ENCODE peak calls at places on chromosomes 7 and 10, in six cellular contexts. N is trophoblast cell, K is A549, H is mesendoderm, J is GM23248, F is HL-60. S is an unnamed sample.
A peak's percentile ranks its signal among the peaks of the same experiment; 100 is the strongest.

GRCh38 chr7:16564909-16565426 is 38.3 kb downstream of the LRRC72 start:
- DNase-seq in H (peak; percentile 79), F (no peak), N (peak; percentile 78), K (peak; percentile 58), J (peak; percentile 66), S (peak; percentile 27)

GRCh38 chr10:84367256-84367655 is 38.9 kb downstream of the CCSER2 start:
- DNase-seq in F (no peak), H (no peak), K (no peak), N (no peak), J (no peak), S (no peak)

GRCh38 chr7:33130184-33130583 is 820 bp downstream of the BBS9 start:
- DNase-seq in H (peak; percentile 40), F (no peak), K (no peak), N (no peak), J (peak; percentile 49), S (no peak)

GRCh38 chr7:95545666-95546065 is 50.6 kb downstream of the PDK4 start:
- DNase-seq in J (peak; percentile 12), N (no peak), K (no peak), F (no peak), H (no peak), S (no peak)

GRCh38 chr7:64602086-64602485 is 39.2 kb upstream of the ZNF680 start:
- DNase-seq in K (no peak), F (no peak), N (no peak), H (no peak), J (no peak), S (no peak)

GRCh38 chr10:46995234-46995633 is 84.0 kb downstream of the PTPN20 start:
- DNase-seq in H (peak; percentile 62), F (no peak), K (no peak), J (peak; percentile 21), N (no peak), S (peak; percentile 27)

GRCh38 chr7:139099181-139099947 is 10.2 kb downstream of the ZC3HAV1 start:
- DNase-seq in N (no peak), H (no peak), F (no peak), J (peak; percentile 59), K (no peak), S (no peak)

GRCh38 chr10:125979976-125980375 is 83.6 kb downstream of the FANK1 start:
- DNase-seq in J (no peak), N (no peak), K (no peak), H (no peak), F (no peak), S (no peak)

GRCh38 chr7:151379193-151379520 is 30.7 kb downstream of the WDR86 start:
- DNase-seq in K (no peak), N (no peak), H (no peak), F (no peak), J (no peak), S (no peak)

GRCh38 chr10:86306628-86307278 is 59.8 kb downstream of the GRID1 start:
- DNase-seq in J (peak; percentile 33), F (no peak), K (no peak), N (peak; percentile 44), H (peak; percentile 49), S (no peak)

GRCh38 chr10:117900280-117900679 is 146.5 kb downstream of the RAB11FIP2 start:
- DNase-seq in J (no peak), N (no peak), K (no peak), H (no peak), F (no peak), S (no peak)

GRCh38 chr10:23186697-23187096 is 5.4 kb upstream of the PTF1A start:
- DNase-seq in F (no peak), N (no peak), K (no peak), H (no peak), J (no peak), S (no peak)

GRCh38 chr10:1737222-1738061 is at the start of gene ADARB2:
- DNase-seq in K (no peak), N (no peak), J (peak; percentile 1), F (no peak), H (peak; percentile 95), S (no peak)

GRCh38 chr7:83427929-83428328 is 221.0 kb downstream of the SEMA3E start:
- DNase-seq in K (peak; percentile 6), H (peak; percentile 72), J (no peak), F (no peak), N (no peak), S (no peak)

GRCh38 chr7:23981758-23982157 is 271.7 kb downstream of the STK31 start:
- DNase-seq in J (no peak), F (no peak), K (no peak), H (no peak), N (no peak), S (no peak)

GRCh38 chr7:111363099-111363498 is 199.2 kb downstream of the IMMP2L start:
- DNase-seq in N (no peak), K (no peak), H (peak; percentile 4), J (peak; percentile 61), F (no peak), S (no peak)

GRCh38 chr7:4211261-4211660 is 470.8 kb upstream of the FOXK1 start:
- DNase-seq in N (no peak), H (no peak), J (no peak), F (no peak), K (no peak), S (no peak)

GRCh38 chr7:142711196-142711595 is 38.1 kb upstream of the PRSS1 start:
- DNase-seq in K (no peak), J (no peak), H (peak; percentile 16), N (no peak), F (no peak), S (no peak)

GRCh38 chr10:35563266-35563891 is 41.8 kb upstream of the GJD4 start:
- DNase-seq in N (peak; percentile 91), J (peak; percentile 79), F (peak; percentile 57), K (peak; percentile 83), H (peak; percentile 78), S (peak; percentile 66)

GRCh38 chr7:50394315-50394714 is 55.8 kb downstream of the FIGNL1 start:
- DNase-seq in H (no peak), F (no peak), N (no peak), J (no peak), K (no peak), S (no peak)

GRCh38 chr7:123784263-123784662 is 35.5 kb upstream of the WASL start:
- DNase-seq in N (peak; percentile 86), J (no peak), H (no peak), F (no peak), K (no peak), S (no peak)

GRCh38 chr7:37047260-37047659 is 323.0 kb upstream of the AOAH start:
- DNase-seq in K (no peak), F (no peak), J (no peak), N (peak; percentile 19), H (no peak), S (no peak)

GRCh38 chr7:151091431-151091830 is 5.2 kb downstream of the AGAP3 start:
- DNase-seq in N (peak; percentile 43), F (peak; percentile 39), H (peak; percentile 70), J (peak; percentile 42), K (peak; percentile 56), S (no peak)

GRCh38 chr10:74207681-74208080 is 56.7 kb downstream of the ADK start:
- DNase-seq in K (no peak), H (no peak), N (no peak), J (no peak), F (no peak), S (no peak)

GRCh38 chr10:74208997-74209396 is 58.0 kb downstream of the ADK start:
- DNase-seq in N (no peak), J (no peak), K (no peak), H (no peak), F (no peak), S (no peak)

GRCh38 chr10:74213019-74213418 is 62.0 kb downstream of the ADK start:
- DNase-seq in F (no peak), H (no peak), J (no peak), N (no peak), K (no peak), S (no peak)

GRCh38 chr10:74206727-74207126 is 55.7 kb downstream of the ADK start:
- DNase-seq in N (no peak), F (no peak), J (no peak), H (no peak), K (no peak), S (no peak)

GRCh38 chr10:74208081-74208480 is 57.1 kb downstream of the ADK start:
- DNase-seq in J (no peak), K (no peak), N (no peak), H (no peak), F (no peak), S (no peak)
- H3K27ac ChIP-seq in J (no peak overlapping the region), K (no peak overlapping the region), N (no peak overlapping the region), H (no peak overlapping the region), F (no peak overlapping the region), S (no peak overlapping the region)

DNA sequence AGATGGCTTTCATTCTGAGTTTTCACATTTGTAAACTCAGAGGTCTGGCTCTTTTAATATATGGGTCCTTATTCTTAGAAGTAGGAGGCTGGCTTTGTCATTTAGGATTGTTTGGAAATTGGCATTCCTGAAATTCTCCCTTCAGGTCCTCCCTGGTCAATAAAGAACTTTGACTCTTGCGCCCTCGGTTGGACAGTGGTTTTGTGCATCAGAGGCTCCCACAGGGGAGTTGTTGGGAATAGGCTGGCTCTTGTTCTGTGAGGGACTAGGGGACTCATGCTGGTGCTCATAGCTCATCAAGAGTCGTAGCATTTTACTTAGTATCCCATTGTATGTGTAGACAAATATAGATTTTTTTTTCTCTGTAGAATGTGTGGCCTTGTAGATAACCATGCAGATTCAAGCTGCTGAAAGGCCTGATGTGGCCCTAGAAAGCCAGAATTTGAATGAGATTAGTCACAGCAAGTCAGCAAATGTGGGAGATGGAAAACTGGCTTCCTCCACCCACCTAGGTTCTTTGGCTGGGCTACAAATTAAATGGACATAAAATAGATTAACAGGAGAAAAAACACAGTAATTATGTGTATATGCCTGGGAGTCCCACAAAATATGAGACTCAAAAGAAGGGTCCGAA is 94.7 kb upstream of the BTBD16 start:
- DNase-seq in N (no peak), J (peak; percentile 43), K (no peak), F (no peak), H (peak; percentile 61), S (no peak)
- H3K27ac ChIP-seq in N (no peak overlapping the region), J (no peak overlapping the region), K (no peak overlapping the region), F (no peak overlapping the region), H (no peak overlapping the region), S (no peak overlapping the region)

GRCh38 chr10:97597778-97598177 is 8.3 kb downstream of the C10orf62 start:
- DNase-seq in J (peak; percentile 17), K (no peak), N (no peak), H (no peak), F (no peak), S (no peak)
- H3K27ac ChIP-seq in J (peak overlapping the region; percentile 91), K (peak overlapping the region; percentile 76), N (no peak overlapping the region), H (no peak overlapping the region), F (no peak overlapping the region), S (no peak overlapping the region)

GRCh38 chr10:16967866-16968721 is 150.9 kb upstream of the RSU1 start:
- DNase-seq in K (peak; percentile 51), J (peak; percentile 87), H (peak; percentile 91), N (peak; percentile 5), F (no peak), S (peak; percentile 45)
- H3K27ac ChIP-seq in K (no peak overlapping the region), J (peak overlapping the region; percentile 68), H (no peak overlapping the region), N (no peak overlapping the region), F (no peak overlapping the region), S (no peak overlapping the region)